ENCODE peak calls at places on chromosomes 5 and 9, in four cellular contexts. One of them, this sample, is unnamed.

GRCh38 chr9:93041108-93041802 is 17.2 kb upstream of the SUSD3 start:
- DNase-seq in HepG2: no peak
- DNase-seq in cardiac muscle cell: no peak
- DNase-seq in mesothelial cell of epicardium: no peak
- DNase-seq in this sample: no peak

GRCh38 chr5:133240425-133241091 is 188.7 kb downstream of the HSPA4 start:
- DNase-seq in HepG2: peak
- DNase-seq in cardiac muscle cell: peak
- DNase-seq in mesothelial cell of epicardium: no peak
- DNase-seq in this sample: no peak

GRCh38 chr5:123511648-123512605 is at the start of gene CSNK1G3:
- DNase-seq in HepG2: peak
- DNase-seq in cardiac muscle cell: peak
- DNase-seq in mesothelial cell of epicardium: peak
- DNase-seq in this sample: peak

GRCh38 chr5:172862165-172862801 is 28.2 kb downstream of the ERGIC1 start:
- DNase-seq in HepG2: no peak
- DNase-seq in cardiac muscle cell: no peak
- DNase-seq in mesothelial cell of epicardium: no peak
- DNase-seq in this sample: no peak

GRCh38 chr5:134493461-134494055 is 31.9 kb upstream of the JADE2 start:
- DNase-seq in HepG2: no peak
- DNase-seq in cardiac muscle cell: no peak
- DNase-seq in mesothelial cell of epicardium: no peak
- DNase-seq in this sample: peak

GRCh38 chr5:112968411-112969106 is 8.0 kb upstream of the DCP2 start:
- DNase-seq in HepG2: peak
- DNase-seq in cardiac muscle cell: no peak
- DNase-seq in mesothelial cell of epicardium: no peak
- DNase-seq in this sample: no peak

GRCh38 chr9:70080481-70081119 is 37.0 kb downstream of the MAMDC2 start:
- DNase-seq in HepG2: peak
- DNase-seq in cardiac muscle cell: peak
- DNase-seq in mesothelial cell of epicardium: no peak
- DNase-seq in this sample: no peak

GRCh38 chr5:1241509-1242080 is 16.4 kb downstream of the SLC6A18 start:
- DNase-seq in HepG2: no peak
- DNase-seq in cardiac muscle cell: no peak
- DNase-seq in mesothelial cell of epicardium: no peak
- DNase-seq in this sample: no peak

GRCh38 chr5:35477321-35477720 is 140.3 kb upstream of the SPEF2 start:
- DNase-seq in HepG2: no peak
- DNase-seq in cardiac muscle cell: no peak
- DNase-seq in mesothelial cell of epicardium: no peak
- DNase-seq in this sample: no peak

GRCh38 chr9:14352549-14352948 is 38.6 kb upstream of the NFIB start:
- DNase-seq in HepG2: peak
- DNase-seq in cardiac muscle cell: no peak
- DNase-seq in mesothelial cell of epicardium: no peak
- DNase-seq in this sample: no peak

GRCh38 chr9:123099042-123099441 is 65.6 kb downstream of the GPR21 start:
- DNase-seq in HepG2: no peak
- DNase-seq in cardiac muscle cell: no peak
- DNase-seq in mesothelial cell of epicardium: no peak
- DNase-seq in this sample: no peak

GRCh38 chr5:71482132-71482531 is 26.7 kb downstream of the BDP1 start:
- DNase-seq in HepG2: peak
- DNase-seq in cardiac muscle cell: peak
- DNase-seq in mesothelial cell of epicardium: no peak
- DNase-seq in this sample: no peak

GRCh38 chr9:7185612-7186011 is 427.8 kb downstream of the KDM4C start:
- DNase-seq in HepG2: peak
- DNase-seq in cardiac muscle cell: peak
- DNase-seq in mesothelial cell of epicardium: no peak
- DNase-seq in this sample: no peak

GRCh38 chr5:38831909-38832308 is 13.9 kb upstream of the OSMR start:
- DNase-seq in HepG2: peak
- DNase-seq in cardiac muscle cell: peak
- DNase-seq in mesothelial cell of epicardium: no peak
- DNase-seq in this sample: no peak

GRCh38 chr5:148829734-148830133 is 3.3 kb downstream of the ADRB2 start:
- DNase-seq in HepG2: no peak
- DNase-seq in cardiac muscle cell: no peak
- DNase-seq in mesothelial cell of epicardium: no peak
- DNase-seq in this sample: no peak

GRCh38 chr5:135137146-135137915 is 103.3 kb upstream of the PITX1 start:
- DNase-seq in HepG2: no peak
- DNase-seq in cardiac muscle cell: no peak
- DNase-seq in mesothelial cell of epicardium: no peak
- DNase-seq in this sample: no peak

GRCh38 chr5:52786937-52787599 is 648 bp upstream of the ITGA1 start:
- DNase-seq in HepG2: peak
- DNase-seq in cardiac muscle cell: peak
- DNase-seq in mesothelial cell of epicardium: no peak
- DNase-seq in this sample: no peak

GRCh38 chr5:173917788-173918786 is 29.9 kb downstream of the CPEB4 start:
- DNase-seq in HepG2: peak
- DNase-seq in cardiac muscle cell: peak
- DNase-seq in mesothelial cell of epicardium: no peak
- DNase-seq in this sample: peak

GRCh38 chr5:92749943-92750342 is 831.1 kb downstream of the NR2F1-AS1 start:
- DNase-seq in HepG2: peak
- DNase-seq in cardiac muscle cell: peak
- DNase-seq in mesothelial cell of epicardium: no peak
- DNase-seq in this sample: no peak

GRCh38 chr5:67538343-67538670 is 341.7 kb upstream of the CD180 start:
- DNase-seq in HepG2: no peak
- DNase-seq in cardiac muscle cell: no peak
- DNase-seq in mesothelial cell of epicardium: no peak
- DNase-seq in this sample: no peak

GRCh38 chr9:21070887-21071286 is 6.9 kb downstream of the IFNB1 start:
- DNase-seq in HepG2: no peak
- DNase-seq in cardiac muscle cell: no peak
- DNase-seq in mesothelial cell of epicardium: no peak
- DNase-seq in this sample: no peak

GRCh38 chr5:116355819-116356601 is 218.6 kb downstream of the SEMA6A start:
- DNase-seq in HepG2: no peak
- DNase-seq in cardiac muscle cell: no peak
- DNase-seq in mesothelial cell of epicardium: no peak
- DNase-seq in this sample: no peak

GRCh38 chr9:133738806-133739150 is 626 bp upstream of the SARDH start:
- DNase-seq in HepG2: no peak
- DNase-seq in cardiac muscle cell: no peak
- DNase-seq in mesothelial cell of epicardium: no peak
- DNase-seq in this sample: no peak

GRCh38 chr9:13470836-13471235 is 191.3 kb upstream of the MPDZ start:
- DNase-seq in HepG2: no peak
- DNase-seq in cardiac muscle cell: no peak
- DNase-seq in mesothelial cell of epicardium: no peak
- DNase-seq in this sample: no peak

GRCh38 chr9:7770102-7770501 is 29.5 kb downstream of the DMAC1 start:
- DNase-seq in HepG2: no peak
- DNase-seq in cardiac muscle cell: no peak
- DNase-seq in mesothelial cell of epicardium: no peak
- DNase-seq in this sample: no peak

DNA sequence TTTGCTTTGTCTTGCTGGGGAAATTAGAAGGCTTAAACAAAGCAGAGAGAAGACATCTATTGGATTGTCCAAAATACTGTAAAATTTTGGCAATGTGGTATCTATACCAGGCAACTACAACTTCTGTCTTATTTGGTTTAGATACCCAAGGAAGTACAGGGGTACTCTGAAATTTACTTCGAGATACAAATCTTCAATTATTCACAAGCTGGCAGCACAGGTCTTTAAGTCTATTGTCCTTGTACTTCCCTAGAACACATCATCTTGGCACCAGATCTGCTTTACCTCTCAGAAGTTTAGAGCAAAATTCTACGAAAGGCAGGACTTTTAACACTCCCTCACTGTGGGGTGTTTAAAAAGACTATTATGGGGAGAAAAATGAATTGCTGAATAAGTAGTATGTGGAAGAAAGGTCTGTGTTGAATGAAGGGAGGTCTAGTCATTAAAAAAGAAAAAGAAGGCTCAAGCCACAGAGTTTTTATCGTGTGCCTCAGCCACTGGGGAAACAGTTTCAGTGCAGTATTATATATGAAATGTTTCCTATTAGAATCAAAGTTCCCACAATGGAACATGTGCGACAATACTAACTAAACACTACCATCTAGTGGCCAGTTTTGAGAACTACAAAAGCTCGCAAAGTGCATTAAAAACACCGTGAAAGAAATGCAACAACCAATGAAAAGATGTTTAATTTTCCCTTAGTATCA is 93.7 kb downstream of the PDE4D start:
- DNase-seq in HepG2: peak
- DNase-seq in cardiac muscle cell: peak
- DNase-seq in mesothelial cell of epicardium: no peak
- DNase-seq in this sample: no peak
- TF ChIP-seq CTCF in HepG2: peak
- TF ChIP-seq CTCF in cardiac muscle cell: peak
- TF ChIP-seq CTCF in mesothelial cell of epicardium: peak
- TF ChIP-seq CTCF in this sample: peak

DNA sequence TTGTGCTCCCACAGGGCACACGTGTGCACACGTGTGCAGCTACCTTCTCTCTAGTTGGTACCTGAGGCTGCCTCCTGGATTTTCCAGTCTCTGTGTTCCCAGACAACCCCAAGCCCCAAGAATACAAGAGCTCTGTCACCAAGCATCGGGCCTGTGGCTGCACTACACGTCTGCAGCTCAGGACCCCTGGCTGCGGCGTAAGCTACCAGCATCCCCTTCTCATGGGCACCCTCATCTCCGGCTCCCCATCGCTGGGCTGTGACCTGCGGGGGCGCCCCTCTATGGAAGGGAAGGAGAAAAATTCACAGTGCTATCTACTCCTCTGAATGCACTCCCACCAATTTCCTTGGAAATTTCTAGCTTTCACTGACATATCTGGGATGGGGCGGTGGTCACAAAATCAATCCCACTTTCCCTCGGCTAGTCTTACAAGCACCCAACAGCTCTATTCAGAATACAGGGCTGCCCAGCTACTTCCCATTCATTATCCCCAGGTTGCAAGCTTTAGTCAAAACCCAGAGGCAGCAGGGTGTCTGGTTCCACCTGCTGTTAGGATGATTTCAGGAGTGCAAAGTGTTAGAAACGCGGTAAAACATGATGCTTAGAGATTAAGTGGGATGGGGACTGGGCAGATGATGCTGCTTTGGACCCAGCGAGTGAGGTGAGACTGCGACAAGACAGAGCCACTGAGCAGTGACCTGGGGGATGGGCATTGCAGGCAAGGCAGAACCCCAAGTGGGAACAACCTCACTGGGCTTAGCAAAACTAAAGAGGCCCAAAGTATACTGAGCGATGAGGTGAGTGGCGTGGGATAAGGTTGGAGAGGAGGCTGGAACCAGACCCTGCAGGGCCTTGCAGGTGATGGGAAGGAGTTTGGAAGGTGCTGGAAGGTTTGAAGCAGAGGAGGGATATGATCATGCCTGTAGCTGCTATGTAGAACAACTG is 121.7 kb downstream of the KCNIP1 start:
- DNase-seq in HepG2: no peak
- DNase-seq in cardiac muscle cell: no peak
- DNase-seq in mesothelial cell of epicardium: no peak
- DNase-seq in this sample: peak
- TF ChIP-seq CTCF in HepG2: no peak
- TF ChIP-seq CTCF in cardiac muscle cell: no peak
- TF ChIP-seq CTCF in mesothelial cell of epicardium: no peak
- TF ChIP-seq CTCF in this sample: no peak

GRCh38 chr9:89978185-89978584 is 373.4 kb downstream of the GADD45G start:
- DNase-seq in HepG2: no peak
- DNase-seq in cardiac muscle cell: peak
- DNase-seq in mesothelial cell of epicardium: no peak
- DNase-seq in this sample: no peak
- TF ChIP-seq CTCF in HepG2: peak
- TF ChIP-seq CTCF in cardiac muscle cell: peak
- TF ChIP-seq CTCF in mesothelial cell of epicardium: no peak
- TF ChIP-seq CTCF in this sample: peak

GRCh38 chr5:21654-22233 is 70.2 kb upstream of the PLEKHG4B start:
- DNase-seq in HepG2: no peak
- DNase-seq in cardiac muscle cell: peak
- DNase-seq in mesothelial cell of epicardium: no peak
- DNase-seq in this sample: no peak
- TF ChIP-seq CTCF in HepG2: no peak
- TF ChIP-seq CTCF in cardiac muscle cell: peak
- TF ChIP-seq CTCF in mesothelial cell of epicardium: no peak
- TF ChIP-seq CTCF in this sample: no peak

GRCh38 chr9:17462869-17463464 is 115.9 kb upstream of the SH3GL2 start:
- DNase-seq in HepG2: peak
- DNase-seq in cardiac muscle cell: peak
- DNase-seq in mesothelial cell of epicardium: no peak
- DNase-seq in this sample: no peak
- TF ChIP-seq CTCF in HepG2: peak
- TF ChIP-seq CTCF in cardiac muscle cell: peak
- TF ChIP-seq CTCF in mesothelial cell of epicardium: peak
- TF ChIP-seq CTCF in this sample: peak

DNA sequence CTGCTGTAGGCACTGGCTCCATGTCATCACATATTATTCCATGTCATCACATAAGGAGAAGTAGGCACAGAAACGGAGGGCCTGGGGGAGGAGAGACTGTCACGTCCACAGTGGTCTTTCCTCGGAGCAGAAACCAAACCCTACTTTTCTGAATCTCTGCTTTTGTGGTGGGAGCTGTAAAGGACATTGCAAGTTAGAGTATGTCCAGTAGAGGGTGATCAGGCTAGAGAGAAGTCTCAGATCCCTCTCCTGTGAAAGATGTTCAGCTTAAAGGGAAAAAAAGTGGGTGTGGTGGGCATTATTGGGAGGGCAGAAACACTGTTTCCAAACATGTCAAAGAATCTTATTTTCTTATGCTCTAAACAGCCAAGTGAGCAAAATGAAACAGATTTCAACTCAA is 19.4 kb upstream of the FBP2 start:
- DNase-seq in HepG2: no peak
- DNase-seq in cardiac muscle cell: no peak
- DNase-seq in mesothelial cell of epicardium: no peak
- DNase-seq in this sample: no peak
- TF ChIP-seq CTCF in HepG2: peak
- TF ChIP-seq CTCF in cardiac muscle cell: peak
- TF ChIP-seq CTCF in mesothelial cell of epicardium: no peak
- TF ChIP-seq CTCF in this sample: no peak

This sample was measured in upper lobe of right lung.